ENCODE peak calls at places on chromosome 11, in four cellular contexts. I, V, F and B are unnamed samples.

GRCh38 chr11:19365743-19366410 is 125.1 kb upstream of the E2F8 start:
- DNase-seq in F (no peak), I (no peak), V (no peak), B (no peak)

GRCh38 chr11:8068605-8069221 is 12.3 kb upstream of the TUB start:
- DNase-seq in I (no peak), V (no peak), F (no peak), B (no peak)

GRCh38 chr11:16815047-16815767 is 76.8 kb downstream of the C11orf58 start:
- DNase-seq in I (no peak), V (no peak), F (no peak), B (no peak)

GRCh38 chr11:19597194-19597593 is 115.4 kb upstream of the NAV2 start:
- DNase-seq in I (no peak), F (no peak), V (no peak), B (no peak)

GRCh38 chr11:123325535-123325934 is 104.5 kb upstream of the GRAMD1B start:
- DNase-seq in F (no peak), V (no peak), I (no peak), B (no peak)

GRCh38 chr11:128463386-128463829 is 124.0 kb downstream of the ETS1 start:
- DNase-seq in F (no peak), V (no peak), I (no peak), B (peak; percentile 73)

GRCh38 chr11:100980156-100980555 is 149.5 kb downstream of the PGR start:
- DNase-seq in V (no peak), F (no peak), I (no peak), B (no peak)

GRCh38 chr11:45226901-45227300 is 59.2 kb downstream of the SYT13 start:
- DNase-seq in V (no peak), F (no peak), I (no peak), B (no peak)

GRCh38 chr11:34758262-34758661 is 137.4 kb downstream of the EHF start:
- DNase-seq in F (no peak), V (no peak), I (no peak), B (no peak)